ENCODE peak calls at places on chromosome 7, in six cellular contexts. U, C, V, P, M and N are unnamed samples. For H3K4me1, the result is how much of the 10 kb centered on the place peaks cover.

GRCh38 chr7:131027287-131027773 is 293.3 kb upstream of the KLF14 start:
- DNase-seq in U (no peak), C (peak), V (peak), P (no peak), M (no peak), N (no peak)

GRCh38 chr7:1757601-1758000 is 87.5 kb downstream of the ELFN1 start:
- DNase-seq in U (no peak), C (no peak), V (no peak), P (no peak), M (no peak), N (no peak)

GRCh38 chr7:138460176-138460648 is at the start of gene TRIM24:
- DNase-seq in U (peak), C (peak), V (no peak), P (no peak), M (no peak), N (no peak)

GRCh38 chr7:17041324-17041723 is 159.5 kb upstream of the AGR3 start:
- DNase-seq in U (no peak), C (peak), V (no peak), P (no peak), M (no peak), N (no peak)

GRCh38 chr7:78609281-78609680 is 810.7 kb downstream of the PHTF2 start:
- DNase-seq in U (no peak), C (no peak), V (no peak), P (no peak), M (no peak), N (no peak)

GRCh38 chr7:298375-298702 is 8.4 kb downstream of the FOXL3 start:
- DNase-seq in U (no peak), C (no peak), V (no peak), P (no peak), M (no peak), N (no peak)

GRCh38 chr7:103538964-103539709 is 93.1 kb upstream of the SLC26A5 start:
- DNase-seq in U (no peak), C (no peak), V (no peak), P (no peak), M (no peak), N (no peak)

GRCh38 chr7:2757361-2757903 is 69.4 kb downstream of the AMZ1 start:
- DNase-seq in U (peak), C (no peak), V (no peak), P (no peak), M (no peak), N (peak)

GRCh38 chr7:100803398-100804161 is 23.7 kb downstream of the EPHB4 start:
- DNase-seq in U (peak), C (peak), V (no peak), P (peak), M (peak), N (no peak)

GRCh38 chr7:135855836-135856235 is 107.2 kb upstream of the FAM180A start:
- DNase-seq in U (no peak), C (no peak), V (no peak), P (no peak), M (peak), N (no peak)

GRCh38 chr7:103987455-103987854 is 2.0 kb downstream of the RELN start:
- DNase-seq in U (no peak), C (no peak), V (no peak), P (no peak), M (no peak), N (no peak)

DNA sequence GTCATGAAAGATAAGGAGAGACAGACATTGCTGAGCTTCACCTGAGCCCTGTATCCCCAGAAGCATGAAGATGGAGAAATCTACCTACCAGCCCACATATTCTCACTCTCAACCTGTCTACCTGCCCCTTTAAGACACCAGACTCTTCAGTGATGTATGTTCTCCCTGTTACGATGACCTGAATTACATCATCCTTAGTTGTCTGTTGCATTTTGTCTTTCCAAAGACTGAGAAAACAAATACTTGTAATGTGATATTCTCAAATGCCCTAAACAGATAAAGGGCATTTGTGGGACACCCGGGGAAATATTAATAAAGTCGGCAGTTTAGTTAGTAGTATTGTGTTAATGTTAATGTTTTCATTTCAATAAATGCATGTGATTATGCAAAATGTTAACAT is 305.8 kb upstream of the IGFBP3 start:
- DNase-seq in U (no peak), C (peak), V (no peak), P (no peak), M (no peak), N (no peak)
- H3K4me1 ChIP-seq in U (under half), C (under half), V (under half), P (under half), M (under half), N (under half)

GRCh38 chr7:152891837-152892236 is 132.3 kb downstream of the ACTR3B start:
- DNase-seq in U (no peak), C (no peak), V (no peak), P (no peak), M (no peak), N (no peak)
- H3K4me1 ChIP-seq in U (under half), C (under half), V (under half), P (under half), M (under half), N (under half)

DNA sequence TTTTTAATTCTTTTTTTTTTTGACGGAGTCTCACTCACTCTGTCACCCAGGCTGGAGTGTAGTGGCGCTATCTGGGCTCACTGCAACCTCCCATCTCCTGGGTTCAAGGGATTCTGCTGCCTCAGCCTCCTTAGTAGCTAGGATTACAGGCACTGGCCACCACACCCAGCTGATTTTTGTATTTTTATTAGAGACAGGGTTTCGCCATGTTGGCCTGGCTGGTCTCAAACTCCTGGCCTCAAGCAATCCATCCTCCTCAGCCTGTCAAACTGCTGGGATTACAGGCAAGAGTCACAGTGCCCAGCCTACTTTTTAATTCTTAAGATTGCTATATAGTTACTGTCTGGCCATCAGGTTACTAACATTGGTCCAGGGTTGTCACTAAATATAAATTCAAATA is 59.6 kb downstream of the ZNF277 start:
- DNase-seq in U (no peak), C (no peak), V (no peak), P (no peak), M (no peak), N (no peak)
- H3K4me1 ChIP-seq in U (under half), C (under half), V (under half), P (under half), M (half or more), N (under half)

DNA sequence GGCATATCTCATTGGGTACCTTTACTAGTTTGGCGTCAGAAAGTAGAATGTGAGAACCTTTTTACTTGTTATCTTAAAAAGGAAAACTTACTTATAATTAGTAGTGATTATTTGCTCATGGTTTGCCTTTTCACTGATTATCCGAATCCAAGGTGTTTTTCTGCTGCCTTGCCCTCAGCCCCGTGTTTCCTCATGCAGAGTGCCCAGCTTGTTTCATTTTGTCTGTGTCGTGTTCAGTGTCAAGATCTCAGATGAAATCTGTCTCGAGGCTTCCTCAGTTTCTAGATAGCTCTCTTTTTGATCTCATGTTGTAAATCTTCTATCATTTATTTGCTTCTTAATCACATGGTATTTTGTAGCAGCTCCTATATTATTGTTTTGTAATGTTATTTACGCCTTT is 30.1 kb downstream of the RPA3 start:
- DNase-seq in U (no peak), C (no peak), V (no peak), P (no peak), M (no peak), N (no peak)
- H3K4me1 ChIP-seq in U (under half), C (under half), V (under half), P (under half), M (under half), N (under half)

GRCh38 chr7:108014200-108014599 is 11.2 kb upstream of the LAMB1 start:
- DNase-seq in U (no peak), C (peak), V (no peak), P (no peak), M (no peak), N (no peak)
- H3K4me1 ChIP-seq in U (half or more), C (under half), V (under half), P (half or more), M (under half), N (under half)

DNA sequence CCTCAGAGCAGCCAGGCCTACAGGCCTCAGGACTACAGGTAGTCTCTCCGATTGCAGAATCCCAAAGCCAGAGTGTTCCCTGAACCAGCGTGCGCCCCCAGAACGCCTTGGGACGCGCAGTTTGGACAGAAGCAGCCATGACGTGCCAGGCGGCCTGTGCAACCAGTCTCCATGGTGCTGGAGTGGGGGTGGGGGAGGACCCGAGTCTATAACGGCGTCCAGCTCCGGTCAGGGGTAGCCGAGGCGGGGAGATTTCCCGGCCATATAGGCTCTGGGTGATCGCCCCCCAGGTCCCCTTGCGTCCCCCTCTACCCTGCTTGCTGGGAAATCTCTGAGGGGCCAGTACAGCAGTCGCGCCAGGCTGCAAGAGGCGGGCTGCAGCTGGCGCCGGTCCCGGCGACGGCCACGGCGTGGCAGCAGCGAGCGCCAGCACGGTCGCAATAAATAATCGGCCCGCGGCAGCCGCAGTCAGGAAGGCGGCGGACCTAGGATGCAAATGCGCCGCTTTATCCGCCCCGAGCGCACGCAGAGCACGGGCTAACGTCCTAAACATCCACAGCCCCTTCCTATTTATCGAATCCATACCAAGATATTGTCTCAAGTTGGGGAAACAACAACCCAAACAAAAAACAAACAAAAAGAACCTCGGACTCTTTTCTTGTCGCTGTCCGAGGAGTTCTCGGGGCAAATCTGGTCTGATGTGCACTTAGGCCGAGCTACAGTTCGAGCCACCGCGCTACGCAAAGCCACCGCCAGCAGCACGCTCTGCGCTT is 1.6 kb downstream of the HOXA3 start:
- DNase-seq in U (peak), C (peak), V (peak), P (peak), M (peak), N (no peak)
- H3K4me1 ChIP-seq in U (under half), C (under half), V (under half), P (half or more), M (under half), N (half or more)

DNA sequence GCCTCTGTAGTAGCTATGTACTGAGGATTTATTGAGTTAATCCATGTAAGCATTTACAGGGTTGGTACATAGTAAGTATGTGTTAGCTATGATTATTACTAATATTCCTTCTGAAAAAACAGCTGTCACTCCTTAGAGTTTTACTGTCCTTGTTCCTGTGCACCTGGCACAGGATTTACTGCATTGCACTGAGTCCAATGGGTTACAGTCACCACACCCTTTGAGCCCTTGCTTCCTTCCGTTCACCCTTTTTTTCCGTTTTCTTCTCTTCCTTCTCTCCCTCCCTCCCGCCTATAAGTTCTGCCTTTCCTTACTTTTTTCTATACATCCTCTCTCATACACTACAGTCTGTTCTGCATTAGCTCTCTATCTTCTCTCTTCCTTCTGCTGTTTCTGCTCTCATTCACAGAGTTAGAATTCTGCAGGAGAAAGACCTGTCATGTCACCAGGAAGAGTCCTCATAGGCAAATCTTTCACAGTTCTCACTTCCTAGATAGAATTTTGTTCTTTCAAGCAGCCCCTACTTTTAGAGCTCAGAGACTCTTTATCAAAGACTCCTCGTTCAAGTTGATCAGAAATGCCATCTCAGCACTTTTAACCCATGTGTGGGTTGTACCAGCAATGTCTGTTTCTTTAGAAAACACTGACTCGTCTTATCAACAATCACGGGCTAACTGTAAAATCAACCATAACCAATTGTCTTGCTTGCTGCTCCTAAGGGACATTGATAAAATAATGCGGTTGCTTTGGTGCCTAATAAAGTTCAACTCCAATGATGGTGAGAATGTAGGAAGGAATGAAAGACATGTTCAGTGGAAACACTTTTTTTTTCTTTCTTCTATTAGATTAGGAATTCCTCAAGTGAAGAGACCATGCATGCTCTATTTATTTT is 12.7 kb upstream of the CDK6 start:
- DNase-seq in U (no peak), C (no peak), V (no peak), P (no peak), M (no peak), N (no peak)
- H3K4me1 ChIP-seq in U (under half), C (under half), V (under half), P (under half), M (under half), N (under half)

GRCh38 chr7:151509670-151510333 is 9.9 kb downstream of the RHEB start:
- DNase-seq in U (no peak), C (no peak), V (no peak), P (no peak), M (no peak), N (no peak)
- H3K4me1 ChIP-seq in U (under half), C (under half), V (under half), P (half or more), M (half or more), N (under half)

DNA sequence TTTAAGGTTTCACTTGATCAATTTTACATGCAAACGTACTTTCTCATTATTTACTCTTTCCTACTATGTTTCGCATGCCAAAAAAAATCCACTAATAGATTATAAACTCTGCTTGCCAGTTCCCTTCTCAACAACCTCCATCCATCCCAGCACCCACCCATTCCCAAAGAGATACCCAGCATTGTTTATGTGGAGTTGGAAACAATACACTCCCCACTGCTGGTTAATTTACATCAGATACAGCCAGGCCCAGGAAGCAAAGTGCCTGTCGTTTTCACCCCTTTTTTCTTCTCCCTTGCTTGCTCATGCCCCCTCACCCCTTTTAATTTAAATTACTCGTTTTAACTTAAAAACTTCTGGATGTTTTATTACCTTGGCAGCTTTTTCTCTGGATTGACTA is 59.9 kb downstream of the HIBADH start:
- DNase-seq in U (no peak), C (no peak), V (no peak), P (no peak), M (peak), N (no peak)
- H3K4me1 ChIP-seq in U (half or more), C (under half), V (under half), P (under half), M (half or more), N (under half)